ENCODE peak calls at places on chromosomes 6 and 20, in four cellular contexts. E is Karpas-422, W is GM23248, R is Peyer's patch. M is an unnamed sample.

GRCh38 chr6:470051-470900 is 78.7 kb downstream of the IRF4 start:
- DNase-seq in W (no peak), R (peak), E (no peak), M (no peak)

GRCh38 chr20:328596-329324 is 3.4 kb downstream of the SOX12 start:
- DNase-seq in E (peak), W (peak), R (no peak), M (no peak)

GRCh38 chr6:113449051-113449450 is 408.1 kb upstream of the MARCKS start:
- DNase-seq in W (peak), E (no peak), R (no peak), M (no peak)

GRCh38 chr6:9523462-9523861 is 891.4 kb downstream of the TFAP2A start:
- DNase-seq in R (no peak), W (peak), E (no peak), M (no peak)

GRCh38 chr6:56188429-56188828 is 59.0 kb downstream of the COL21A1 start:
- DNase-seq in E (no peak), W (no peak), R (no peak), M (no peak)

GRCh38 chr20:58102252-58102651 is 126.2 kb downstream of the ANKRD60 start:
- DNase-seq in W (peak), E (no peak), R (no peak), M (no peak)

GRCh38 chr6:110688661-110689268 is 126.5 kb downstream of the CDK19 start:
- DNase-seq in E (no peak), R (no peak), W (no peak), M (no peak)

GRCh38 chr6:33857301-33858052 is 53.7 kb upstream of the MLN start:
- DNase-seq in R (no peak), E (no peak), W (peak), M (no peak)

GRCh38 chr6:6972456-6972855 is 135.3 kb upstream of the RREB1 start:
- DNase-seq in R (no peak), W (peak), E (no peak), M (no peak)

GRCh38 chr6:6002809-6003333 is 3.9 kb downstream of the NRN1 start:
- DNase-seq in W (no peak), E (no peak), R (no peak), M (no peak)

GRCh38 chr20:49187330-49188100 is 619 bp downstream of the STAU1 start:
- DNase-seq in R (peak), E (peak), W (peak), M (no peak)

GRCh38 chr6:108174371-108175175 is 8.8 kb downstream of the NR2E1 start:
- DNase-seq in E (no peak), W (peak), R (no peak), M (no peak)

GRCh38 chr6:130975325-130975724 is 87.7 kb downstream of the EPB41L2 start:
- DNase-seq in R (no peak), W (peak), E (no peak), M (no peak)

GRCh38 chr6:140537834-140538680 is 1163.6 kb upstream of the CITED2 start:
- DNase-seq in R (no peak), W (peak), E (no peak), M (no peak)

GRCh38 chr6:51289041-51289440 is 470.4 kb downstream of the TFAP2B start:
- DNase-seq in W (peak), R (no peak), E (no peak), M (no peak)

GRCh38 chr20:23602699-23603098 is 3.0 kb downstream of the CST9 start:
- DNase-seq in W (no peak), R (no peak), E (no peak), M (no peak)

GRCh38 chr6:122610690-122611455 is 668 bp downstream of the PKIB start:
- DNase-seq in W (peak), E (no peak), R (no peak), M (peak)

GRCh38 chr6:167394330-167394729 is 69.4 kb downstream of the TTLL2 start:
- DNase-seq in R (no peak), E (no peak), W (no peak), M (no peak)

GRCh38 chr6:79586548-79586947 is 44.6 kb upstream of the SH3BGRL2 start:
- DNase-seq in W (peak), E (no peak), R (no peak), M (no peak)

GRCh38 chr6:97697450-97697849 is 414.4 kb upstream of the MMS22L start:
- DNase-seq in W (peak), E (no peak), R (no peak), M (no peak)

GRCh38 chr20:51634257-51634656 is 91.7 kb upstream of the NFATC2 start:
- DNase-seq in E (no peak), R (no peak), W (no peak), M (no peak)

GRCh38 chr20:36591281-36591680 is 14.3 kb upstream of the RAB5IF start:
- DNase-seq in E (no peak), W (no peak), R (no peak), M (no peak)

GRCh38 chr20:41540916-41541315 is 77.3 kb downstream of the CHD6 start:
- DNase-seq in R (no peak), E (no peak), W (peak), M (no peak)

GRCh38 chr6:39452306-39452705 is 129.8 kb upstream of the KCNK16 start:
- DNase-seq in E (no peak), R (no peak), W (peak), M (no peak)

GRCh38 chr6:126720326-126720725 is 380.4 kb downstream of the CENPW start:
- DNase-seq in E (no peak), R (no peak), W (peak), M (no peak)

GRCh38 chr6:105459884-105460283 is 57.0 kb upstream of the PREP start:
- DNase-seq in E (no peak), W (peak), R (no peak), M (no peak)

GRCh38 chr6:15434263-15434662 is 188.4 kb downstream of the JARID2 start:
- DNase-seq in E (no peak), R (no peak), W (no peak), M (no peak)

GRCh38 chr20:40563296-40563950 is 125.6 kb downstream of the MAFB start:
- DNase-seq in W (peak), R (no peak), E (no peak), M (no peak)

GRCh38 chr20:25484911-25485511 is 77.5 kb downstream of the GINS1 start:
- DNase-seq in R (no peak), E (no peak), W (no peak), M (no peak)

GRCh38 chr6:80331522-80331921 is 225.1 kb downstream of the BCKDHB start:
- DNase-seq in E (no peak), W (no peak), R (no peak), M (no peak)

GRCh38 chr20:45853484-45853883 is 3.7 kb downstream of the ACOT8 start:
- DNase-seq in R (no peak), W (no peak), E (no peak), M (no peak)

GRCh38 chr6:110682460-110682853 is 132.8 kb downstream of the CDK19 start:
- DNase-seq in R (peak), E (peak), W (peak), M (no peak)

GRCh38 chr6:163408352-163408991 is 6.0 kb upstream of the QKI start:
- DNase-seq in E (no peak), W (no peak), R (no peak), M (no peak)

GRCh38 chr20:15613530-15613929 is 959.7 kb downstream of the KIF16B start:
- DNase-seq in E (no peak), W (no peak), R (no peak), M (no peak)

GRCh38 chr6:115271001-115271400 is 789.7 kb downstream of the FRK start:
- DNase-seq in E (no peak), R (no peak), W (no peak), M (no peak)

GRCh38 chr20:62674370-62674769 is 32.1 kb downstream of the SLCO4A1 start:
- DNase-seq in W (no peak), E (no peak), R (no peak), M (no peak)

GRCh38 chr6:110255356-110255755 is 75.1 kb downstream of the CDC40 start:
- DNase-seq in R (no peak), W (peak), E (peak), M (no peak)

GRCh38 chr6:166556871-166557322 is 29.6 kb downstream of the RAMACL start:
- DNase-seq in E (no peak), W (peak), R (no peak), M (peak)

GRCh38 chr6:10589983-10590382 is 68.8 kb downstream of the GCNT2 start:
- DNase-seq in R (no peak), E (no peak), W (no peak), M (no peak)

GRCh38 chr6:10587694-10588392 is 66.7 kb downstream of the GCNT2 start:
- DNase-seq in E (no peak), W (no peak), R (no peak), M (no peak)

GRCh38 chr6:10588562-10589428 is 67.6 kb downstream of the GCNT2 start:
- DNase-seq in E (no peak), R (no peak), W (no peak), M (no peak)

GRCh38 chr6:10591411-10592160 is 70.4 kb downstream of the GCNT2 start:
- DNase-seq in E (no peak), R (no peak), W (no peak), M (no peak)

GRCh38 chr6:10589429-10589727 is 68.2 kb downstream of the GCNT2 start:
- DNase-seq in R (no peak), W (no peak), E (no peak), M (no peak)
- H3K4me3 ChIP-seq in R (no peak), W (no peak), E (no peak), M (peak)

GRCh38 chr6:138690975-138691594 is 82.5 kb upstream of the CCDC28A start:
- DNase-seq in R (no peak), E (no peak), W (no peak), M (no peak)
- H3K4me3 ChIP-seq in R (peak), E (no peak), W (peak), M (peak)

DNA sequence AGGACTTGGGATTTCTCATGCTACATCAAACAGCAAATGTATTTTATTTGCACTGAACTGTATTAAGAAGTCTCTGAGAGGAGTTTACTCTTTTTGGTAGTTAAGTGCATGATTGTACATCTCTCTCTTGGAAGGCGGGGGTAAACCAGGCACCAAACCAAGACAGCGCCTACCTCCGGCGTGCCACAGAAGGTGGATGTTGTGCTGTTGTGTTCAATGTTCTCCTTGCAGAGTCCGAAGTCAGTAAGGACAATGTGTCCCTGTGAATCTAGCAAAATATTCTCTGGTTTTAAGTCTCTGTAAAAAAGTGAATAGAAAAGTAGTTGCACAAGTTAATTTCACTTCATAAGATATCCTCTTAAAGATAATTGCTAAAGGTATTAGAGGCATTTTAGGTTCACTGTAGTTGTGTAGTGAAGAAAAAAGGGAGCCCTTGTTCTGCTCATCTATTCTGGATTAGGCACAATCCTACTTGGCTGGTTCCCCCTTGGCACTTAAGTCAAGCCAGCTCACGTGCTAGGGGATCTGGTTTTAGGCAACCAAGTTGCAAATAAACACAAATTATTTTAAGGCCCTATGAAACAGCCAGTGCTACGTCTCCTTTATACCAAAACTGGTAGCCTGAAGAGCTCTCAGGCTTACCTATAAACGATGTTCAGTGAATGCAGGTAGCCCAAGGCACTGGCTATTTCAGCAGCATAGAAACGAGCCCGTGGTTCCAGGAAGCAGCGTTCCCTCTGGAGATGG is 119.8 kb upstream of the SLC2A12 start:
- DNase-seq in E (no peak), W (peak), R (no peak), M (no peak)
- H3K4me3 ChIP-seq in E (no peak), W (peak), R (no peak), M (peak)

GRCh38 chr6:47532981-47533585 is 55.5 kb downstream of the CD2AP start:
- DNase-seq in R (no peak), E (no peak), W (no peak), M (no peak)
- H3K4me3 ChIP-seq in R (no peak), E (no peak), W (no peak), M (no peak)

GRCh38 chr6:149483849-149484635 is 772 bp downstream of the ZC3H12D start:
- DNase-seq in W (no peak), E (peak), R (no peak), M (no peak)
- H3K4me3 ChIP-seq in W (no peak), E (peak), R (peak), M (peak)

GRCh38 chr20:8234580-8234979 is 102.5 kb downstream of the PLCB1 start:
- DNase-seq in E (no peak), W (no peak), R (no peak), M (no peak)
- H3K4me3 ChIP-seq in E (no peak), W (no peak), R (no peak), M (no peak)

GRCh38 chr6:128063850-128064539 is 163.1 kb upstream of the THEMIS start:
- DNase-seq in W (no peak), R (no peak), E (no peak), M (no peak)
- H3K4me3 ChIP-seq in W (no peak), R (no peak), E (no peak), M (no peak)

DNA sequence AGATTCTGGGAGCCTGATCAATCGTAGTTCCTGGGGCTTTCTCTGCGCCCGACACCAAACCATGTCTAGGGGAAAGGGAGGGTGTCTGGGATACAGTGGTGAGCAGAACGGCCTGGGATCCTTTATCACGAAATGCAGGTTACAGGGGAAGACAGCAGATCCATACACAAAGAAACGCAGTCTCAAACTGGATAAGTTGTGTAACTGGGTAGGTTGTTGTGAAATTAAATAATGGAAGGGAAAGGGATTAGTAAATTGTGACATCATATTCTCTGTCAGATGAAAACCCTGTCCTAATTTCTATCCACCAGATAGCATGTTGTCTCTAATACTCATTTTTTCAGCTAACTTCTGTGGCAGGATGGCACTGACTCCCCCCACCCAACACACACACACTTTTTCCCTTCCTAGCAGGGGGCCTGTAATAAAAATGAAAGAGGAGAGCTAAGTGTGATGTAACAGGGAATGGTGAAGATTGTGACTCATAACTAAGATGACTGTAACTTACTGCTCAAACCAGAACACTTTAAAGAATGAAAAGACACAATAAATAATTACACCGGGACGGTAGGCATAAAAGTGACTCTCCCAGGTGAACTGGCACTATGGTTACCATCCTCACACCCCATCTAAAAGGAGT is 758 bp upstream of the TRPC4AP start:
- DNase-seq in W (peak), E (no peak), R (no peak), M (no peak)
- H3K4me3 ChIP-seq in W (peak), E (peak), R (peak), M (peak)

DNA sequence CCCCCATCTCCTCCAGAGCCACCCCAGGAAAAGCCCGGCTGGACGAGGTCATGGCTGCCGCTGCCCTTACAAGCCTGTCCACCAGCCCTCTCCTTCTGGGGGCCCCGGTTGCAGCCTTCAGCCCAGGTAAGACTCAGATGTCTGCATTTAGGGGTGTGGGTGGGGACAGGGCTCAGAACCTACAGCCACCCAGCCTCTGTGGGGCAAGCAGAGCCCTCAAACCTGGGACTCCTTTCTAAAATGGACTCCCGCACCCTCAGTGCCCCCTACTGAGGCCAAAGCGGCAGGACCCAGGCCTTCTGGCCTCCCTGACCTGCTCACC is 1.7 kb downstream of the SLC2A4RG start:
- DNase-seq in E (no peak), R (no peak), W (no peak), M (no peak)
- H3K4me3 ChIP-seq in E (no peak), R (no peak), W (peak), M (peak)

M was measured in left ventricle myocardium inferior.